ENCODE peak calls at places on chromosome 9, in six cellular contexts. One of them, this sample, is unnamed.

GRCh38 chr9:129580211-129580915 is 40.5 kb downstream of the C9orf50 start:
- DNase-seq in neural progenitor cell: no peak
- DNase-seq in fibroblast of lung: no peak
- DNase-seq in HCT116: no peak
- DNase-seq in GM23248: no peak
- DNase-seq in MM.1S: peak; percentile 92
- DNase-seq in this sample: no peak

GRCh38 chr9:118929317-118929716 is 439.9 kb downstream of the BRINP1 start:
- DNase-seq in neural progenitor cell: no peak
- DNase-seq in fibroblast of lung: no peak
- DNase-seq in HCT116: no peak
- DNase-seq in GM23248: peak; percentile 92
- DNase-seq in MM.1S: no peak
- DNase-seq in this sample: no peak

GRCh38 chr9:72338631-72339030 is 26.4 kb downstream of the ZFAND5 start:
- DNase-seq in neural progenitor cell: no peak
- DNase-seq in fibroblast of lung: no peak
- DNase-seq in HCT116: no peak
- DNase-seq in GM23248: no peak
- DNase-seq in MM.1S: no peak
- DNase-seq in this sample: no peak

GRCh38 chr9:12916037-12916436 is 141.2 kb downstream of the LURAP1L start:
- DNase-seq in neural progenitor cell: peak; percentile 92
- DNase-seq in fibroblast of lung: peak; percentile 31
- DNase-seq in HCT116: peak; percentile 18
- DNase-seq in GM23248: peak; percentile 57
- DNase-seq in MM.1S: no peak
- DNase-seq in this sample: no peak

GRCh38 chr9:85741112-85741874 is 461 bp downstream of the AGTPBP1 start:
- DNase-seq in neural progenitor cell: peak; percentile 84
- DNase-seq in fibroblast of lung: peak; percentile 9
- DNase-seq in HCT116: no peak
- DNase-seq in GM23248: peak; percentile 54
- DNase-seq in MM.1S: peak; percentile 59
- DNase-seq in this sample: no peak

GRCh38 chr9:72322259-72322658 is 42.7 kb downstream of the ZFAND5 start:
- DNase-seq in neural progenitor cell: no peak
- DNase-seq in fibroblast of lung: no peak
- DNase-seq in HCT116: no peak
- DNase-seq in GM23248: peak; percentile 15
- DNase-seq in MM.1S: no peak
- DNase-seq in this sample: no peak

GRCh38 chr9:131874916-131875670 is 135.2 kb upstream of the RAPGEF1 start:
- DNase-seq in neural progenitor cell: no peak
- DNase-seq in fibroblast of lung: no peak
- DNase-seq in HCT116: no peak
- DNase-seq in GM23248: no peak
- DNase-seq in MM.1S: no peak
- DNase-seq in this sample: no peak

GRCh38 chr9:134359493-134360179 is 33.4 kb downstream of the RXRA start:
- DNase-seq in neural progenitor cell: no peak
- DNase-seq in fibroblast of lung: no peak
- DNase-seq in HCT116: no peak
- DNase-seq in GM23248: no peak
- DNase-seq in MM.1S: no peak
- DNase-seq in this sample: no peak

GRCh38 chr9:131478911-131479310 is 23.8 kb upstream of the POMT1 start:
- DNase-seq in neural progenitor cell: no peak
- DNase-seq in fibroblast of lung: no peak
- DNase-seq in HCT116: no peak
- DNase-seq in GM23248: no peak
- DNase-seq in MM.1S: no peak
- DNase-seq in this sample: no peak

GRCh38 chr9:19087601-19088000 is 15.1 kb downstream of the HAUS6 start:
- DNase-seq in neural progenitor cell: no peak
- DNase-seq in fibroblast of lung: peak; percentile 79
- DNase-seq in HCT116: no peak
- DNase-seq in GM23248: peak; percentile 51
- DNase-seq in MM.1S: no peak
- DNase-seq in this sample: no peak

GRCh38 chr9:113309204-113309813 is 6.1 kb upstream of the RNF183 start:
- DNase-seq in neural progenitor cell: peak; percentile 47
- DNase-seq in fibroblast of lung: peak; percentile 70
- DNase-seq in HCT116: peak; percentile 8
- DNase-seq in GM23248: peak; percentile 72
- DNase-seq in MM.1S: peak; percentile 62
- DNase-seq in this sample: peak; percentile 18

GRCh38 chr9:92709954-92710353 is 40.0 kb upstream of the IPPK start:
- DNase-seq in neural progenitor cell: no peak
- DNase-seq in fibroblast of lung: no peak
- DNase-seq in HCT116: no peak
- DNase-seq in GM23248: no peak
- DNase-seq in MM.1S: no peak
- DNase-seq in this sample: no peak

GRCh38 chr9:91534374-91534773 is 110.7 kb upstream of the NFIL3 start:
- DNase-seq in neural progenitor cell: no peak
- DNase-seq in fibroblast of lung: no peak
- DNase-seq in HCT116: no peak
- DNase-seq in GM23248: peak; percentile 49
- DNase-seq in MM.1S: no peak
- DNase-seq in this sample: no peak

GRCh38 chr9:70490478-70490877 is 76.0 kb upstream of the KLF9 start:
- DNase-seq in neural progenitor cell: no peak
- DNase-seq in fibroblast of lung: no peak
- DNase-seq in HCT116: no peak
- DNase-seq in GM23248: no peak
- DNase-seq in MM.1S: no peak
- DNase-seq in this sample: no peak

GRCh38 chr9:4579011-4579410 is 83.1 kb upstream of the PLPP6 start:
- DNase-seq in neural progenitor cell: no peak
- DNase-seq in fibroblast of lung: no peak
- DNase-seq in HCT116: no peak
- DNase-seq in GM23248: peak; percentile 36
- DNase-seq in MM.1S: no peak
- DNase-seq in this sample: no peak

GRCh38 chr9:123607987-123608565 is 252.1 kb downstream of the CRB2 start:
- DNase-seq in neural progenitor cell: no peak
- DNase-seq in fibroblast of lung: no peak
- DNase-seq in HCT116: no peak
- DNase-seq in GM23248: no peak
- DNase-seq in MM.1S: peak; percentile 86
- DNase-seq in this sample: no peak

GRCh38 chr9:134066923-134067851 is 639 bp downstream of the BRD3 start:
- DNase-seq in neural progenitor cell: peak; percentile 85
- DNase-seq in fibroblast of lung: peak; percentile 28
- DNase-seq in HCT116: no peak
- DNase-seq in GM23248: peak; percentile 60
- DNase-seq in MM.1S: peak; percentile 17
- DNase-seq in this sample: no peak

GRCh38 chr9:86801246-86801645 is 146.1 kb downstream of the GAS1 start:
- DNase-seq in neural progenitor cell: no peak
- DNase-seq in fibroblast of lung: peak; percentile 41
- DNase-seq in HCT116: no peak
- DNase-seq in GM23248: peak; percentile 30
- DNase-seq in MM.1S: no peak
- DNase-seq in this sample: no peak

GRCh38 chr9:77856615-77857014 is 175.0 kb downstream of the GNAQ start:
- DNase-seq in neural progenitor cell: no peak
- DNase-seq in fibroblast of lung: no peak
- DNase-seq in HCT116: no peak
- DNase-seq in GM23248: peak; percentile 46
- DNase-seq in MM.1S: no peak
- DNase-seq in this sample: no peak
- H3K27ac ChIP-seq in neural progenitor cell: no peak overlapping the region
- H3K27ac ChIP-seq in fibroblast of lung: no peak overlapping the region
- H3K27ac ChIP-seq in HCT116: no peak overlapping the region
- H3K27ac ChIP-seq in GM23248: peak overlapping the region; percentile 1
- H3K27ac ChIP-seq in MM.1S: no peak overlapping the region
- H3K27ac ChIP-seq in this sample: no peak overlapping the region

GRCh38 chr9:114606597-114607207 is 4.4 kb upstream of the TMEM268 start:
- DNase-seq in neural progenitor cell: no peak
- DNase-seq in fibroblast of lung: peak; percentile 89
- DNase-seq in HCT116: no peak
- DNase-seq in GM23248: peak; percentile 92
- DNase-seq in MM.1S: no peak
- DNase-seq in this sample: no peak

GRCh38 chr9:114608525-114608796 is 2.6 kb upstream of the TMEM268 start:
- DNase-seq in neural progenitor cell: no peak
- DNase-seq in fibroblast of lung: no peak
- DNase-seq in HCT116: no peak
- DNase-seq in GM23248: no peak
- DNase-seq in MM.1S: no peak
- DNase-seq in this sample: no peak

GRCh38 chr9:114607671-114608524 is 3.2 kb upstream of the TMEM268 start:
- DNase-seq in neural progenitor cell: no peak
- DNase-seq in fibroblast of lung: no peak
- DNase-seq in HCT116: no peak
- DNase-seq in GM23248: peak; percentile 13
- DNase-seq in MM.1S: no peak
- DNase-seq in this sample: no peak

GRCh38 chr9:114604974-114605373 is 6.1 kb upstream of the TMEM268 start:
- DNase-seq in neural progenitor cell: no peak
- DNase-seq in fibroblast of lung: no peak
- DNase-seq in HCT116: no peak
- DNase-seq in GM23248: no peak
- DNase-seq in MM.1S: no peak
- DNase-seq in this sample: no peak

GRCh38 chr9:114606068-114606467 is 5.0 kb upstream of the TMEM268 start:
- DNase-seq in neural progenitor cell: no peak
- DNase-seq in fibroblast of lung: no peak
- DNase-seq in HCT116: no peak
- DNase-seq in GM23248: no peak
- DNase-seq in MM.1S: no peak
- DNase-seq in this sample: no peak
- H3K4me3 ChIP-seq in neural progenitor cell: no peak overlapping the region
- H3K4me3 ChIP-seq in fibroblast of lung: no peak overlapping the region
- H3K4me3 ChIP-seq in HCT116: no peak overlapping the region
- H3K4me3 ChIP-seq in GM23248: no peak overlapping the region
- H3K4me3 ChIP-seq in MM.1S: no peak overlapping the region
- H3K4me3 ChIP-seq in this sample: no peak overlapping the region

GRCh38 chr9:137876781-137877386 is 698 bp upstream of the CACNA1B start:
- DNase-seq in neural progenitor cell: no peak
- DNase-seq in fibroblast of lung: no peak
- DNase-seq in HCT116: no peak
- DNase-seq in GM23248: no peak
- DNase-seq in MM.1S: no peak
- DNase-seq in this sample: no peak

GRCh38 chr9:137880160-137880975 is 2.8 kb downstream of the CACNA1B start:
- DNase-seq in neural progenitor cell: no peak
- DNase-seq in fibroblast of lung: no peak
- DNase-seq in HCT116: no peak
- DNase-seq in GM23248: no peak
- DNase-seq in MM.1S: no peak
- DNase-seq in this sample: no peak

GRCh38 chr9:137879566-137880150 is 2.1 kb downstream of the CACNA1B start:
- DNase-seq in neural progenitor cell: no peak
- DNase-seq in fibroblast of lung: no peak
- DNase-seq in HCT116: no peak
- DNase-seq in GM23248: no peak
- DNase-seq in MM.1S: no peak
- DNase-seq in this sample: no peak

GRCh38 chr9:137878957-137879555 is 1.5 kb downstream of the CACNA1B start:
- DNase-seq in neural progenitor cell: no peak
- DNase-seq in fibroblast of lung: no peak
- DNase-seq in HCT116: no peak
- DNase-seq in GM23248: no peak
- DNase-seq in MM.1S: no peak
- DNase-seq in this sample: no peak

GRCh38 chr9:137878146-137878941 is 762 bp downstream of the CACNA1B start:
- DNase-seq in neural progenitor cell: peak; percentile 96
- DNase-seq in fibroblast of lung: peak; percentile 17
- DNase-seq in HCT116: no peak
- DNase-seq in GM23248: peak; percentile 8
- DNase-seq in MM.1S: no peak
- DNase-seq in this sample: no peak
- TF ChIP-seq EZH2 in neural progenitor cell: peak; percentile 54
- TF ChIP-seq EZH2 in fibroblast of lung: peak; percentile 50
- TF ChIP-seq EZH2 in HCT116: no peak
- TF ChIP-seq EZH2 in GM23248: no peak
- TF ChIP-seq EZH2 in MM.1S: no peak
- TF ChIP-seq EZH2 in this sample: no peak

GRCh38 chr9:96555567-96556386 is 63.9 kb downstream of the CDC14B start:
- DNase-seq in neural progenitor cell: no peak
- DNase-seq in fibroblast of lung: peak; percentile 52
- DNase-seq in HCT116: no peak
- DNase-seq in GM23248: peak; percentile 88
- DNase-seq in MM.1S: no peak
- DNase-seq in this sample: no peak
- H3K27ac ChIP-seq in neural progenitor cell: no peak overlapping the region
- H3K27ac ChIP-seq in fibroblast of lung: peak overlapping the region; percentile 75
- H3K27ac ChIP-seq in HCT116: no peak overlapping the region
- H3K27ac ChIP-seq in GM23248: peak overlapping the region; percentile 93
- H3K27ac ChIP-seq in MM.1S: no peak overlapping the region
- H3K27ac ChIP-seq in this sample: peak overlapping the region; percentile 70

GRCh38 chr9:121607434-121608248 is 43.8 kb upstream of the DAB2IP start:
- DNase-seq in neural progenitor cell: peak; percentile 43
- DNase-seq in fibroblast of lung: no peak
- DNase-seq in HCT116: peak; percentile 24
- DNase-seq in GM23248: no peak
- DNase-seq in MM.1S: no peak
- DNase-seq in this sample: no peak
- H3K4me3 ChIP-seq in neural progenitor cell: no peak overlapping the region
- H3K4me3 ChIP-seq in fibroblast of lung: no peak overlapping the region
- H3K4me3 ChIP-seq in HCT116: no peak overlapping the region
- H3K4me3 ChIP-seq in GM23248: no peak overlapping the region
- H3K4me3 ChIP-seq in MM.1S: no peak overlapping the region
- H3K4me3 ChIP-seq in this sample: no peak overlapping the region

GRCh38 chr9:83992901-83993300 is 12.3 kb downstream of the RMI1 start:
- DNase-seq in neural progenitor cell: no peak
- DNase-seq in fibroblast of lung: no peak
- DNase-seq in HCT116: no peak
- DNase-seq in GM23248: no peak
- DNase-seq in MM.1S: no peak
- DNase-seq in this sample: no peak
- TF ChIP-seq EZH2 in neural progenitor cell: no peak
- TF ChIP-seq EZH2 in fibroblast of lung: no peak
- TF ChIP-seq EZH2 in HCT116: no peak
- TF ChIP-seq EZH2 in GM23248: no peak
- TF ChIP-seq EZH2 in MM.1S: no peak
- TF ChIP-seq EZH2 in this sample: no peak

This sample was measured in SK-N-MC.